ENCODE peak calls at places on chromosome 14, in eight cellular contexts. Y is neural crest cell, N is cardiac muscle cell, D is stomach, M is Calu3, B is LNCaP clone FGC, H is foreskin fibroblast, P is cardiac fibroblast. C is an unnamed sample.

GRCh38 chr14:51488569-51489220 is 163.0 kb upstream of the FRMD6 start:
- DNase-seq in Y (no peak), N (no peak), D (no peak), M (no peak), B (no peak), H (peak), P (no peak), C (no peak)

GRCh38 chr14:89372156-89372555 is 44.9 kb downstream of the FOXN3 start:
- DNase-seq in Y (no peak), N (no peak), D (no peak), M (no peak), B (no peak), H (peak), P (peak), C (no peak)

GRCh38 chr14:57066887-57067513 is 201.7 kb downstream of the EXOC5 start:
- DNase-seq in Y (peak), N (peak), D (peak), M (peak), B (no peak), H (peak), P (peak), C (peak)

GRCh38 chr14:91004987-91005386 is 55.5 kb downstream of the RPS6KA5 start:
- DNase-seq in Y (no peak), N (no peak), D (no peak), M (no peak), B (no peak), H (no peak), P (no peak), C (no peak)

GRCh38 chr14:96042218-96042930 is 3.2 kb downstream of the C14orf132 start:
- DNase-seq in Y (no peak), N (no peak), D (no peak), M (no peak), B (no peak), H (peak), P (peak), C (no peak)

GRCh38 chr14:26293909-26294308 is 303.9 kb downstream of the NOVA1 start:
- DNase-seq in Y (no peak), N (no peak), D (no peak), M (no peak), B (peak), H (no peak), P (no peak), C (no peak)

GRCh38 chr14:103897075-103897947 is 30.9 kb upstream of the TDRD9 start:
- DNase-seq in Y (no peak), N (no peak), D (peak), M (peak), B (no peak), H (no peak), P (no peak), C (no peak)

GRCh38 chr14:102951034-102951433 is 28.6 kb downstream of the AMN start:
- DNase-seq in Y (no peak), N (no peak), D (no peak), M (no peak), B (no peak), H (no peak), P (no peak), C (no peak)

GRCh38 chr14:61331992-61332657 is 10.7 kb downstream of the PRKCH start:
- DNase-seq in Y (no peak), N (no peak), D (no peak), M (no peak), B (no peak), H (no peak), P (no peak), C (no peak)

GRCh38 chr14:103105580-103106168 is 11.1 kb downstream of the EXOC3L4 start:
- DNase-seq in Y (no peak), N (no peak), D (no peak), M (peak), B (peak), H (peak), P (no peak), C (no peak)

GRCh38 chr14:54754116-54754622 is 148.5 kb downstream of the GCH1 start:
- DNase-seq in Y (no peak), N (no peak), D (no peak), M (no peak), B (no peak), H (no peak), P (no peak), C (no peak)

GRCh38 chr14:57834961-57835360 is 30.9 kb downstream of the SLC35F4 start:
- DNase-seq in Y (no peak), N (no peak), D (no peak), M (no peak), B (no peak), H (no peak), P (no peak), C (no peak)

GRCh38 chr14:22962061-22962676 is 5.3 kb upstream of the HAUS4 start:
- DNase-seq in Y (no peak), N (no peak), D (no peak), M (no peak), B (no peak), H (no peak), P (no peak), C (no peak)

GRCh38 chr14:65958664-65959562 is 527.3 kb upstream of the CCDC196 start:
- DNase-seq in Y (no peak), N (peak), D (no peak), M (no peak), B (no peak), H (peak), P (peak), C (no peak)

GRCh38 chr14:104112113-104112505 is 26.3 kb upstream of the KIF26A start:
- DNase-seq in Y (no peak), N (no peak), D (peak), M (no peak), B (no peak), H (no peak), P (no peak), C (no peak)

GRCh38 chr14:35391388-35391710 is 13.2 kb downstream of the NFKBIA start:
- DNase-seq in Y (no peak), N (no peak), D (no peak), M (no peak), B (no peak), H (no peak), P (no peak), C (no peak)

GRCh38 chr14:70660967-70661871 is 19.5 kb downstream of the TTC9 start:
- DNase-seq in Y (no peak), N (no peak), D (peak), M (peak), B (no peak), H (no peak), P (no peak), C (no peak)

GRCh38 chr14:65169351-65169750 is 67.0 kb upstream of the MAX start:
- DNase-seq in Y (no peak), N (no peak), D (no peak), M (no peak), B (no peak), H (peak), P (peak), C (no peak)

GRCh38 chr14:45249847-45250575 is 3.0 kb downstream of the MIS18BP1 start:
- DNase-seq in Y (no peak), N (no peak), D (no peak), M (no peak), B (no peak), H (peak), P (peak), C (no peak)

GRCh38 chr14:96056509-96057422 is 17.6 kb downstream of the C14orf132 start:
- DNase-seq in Y (no peak), N (no peak), D (peak), M (peak), B (no peak), H (no peak), P (no peak), C (no peak)

GRCh38 chr14:23669441-23669840 is 33.3 kb downstream of the DHRS2 start:
- DNase-seq in Y (no peak), N (no peak), D (no peak), M (no peak), B (no peak), H (no peak), P (no peak), C (no peak)

GRCh38 chr14:90848944-90849731 is 32.9 kb upstream of the TTC7B start:
- DNase-seq in Y (no peak), N (no peak), D (no peak), M (no peak), B (no peak), H (no peak), P (no peak), C (no peak)

GRCh38 chr14:64800000-64800399 is 79.7 kb downstream of the SPTB start:
- DNase-seq in Y (no peak), N (peak), D (peak), M (peak), B (peak), H (peak), P (peak), C (no peak)

GRCh38 chr14:63224196-63224595 is 20.0 kb downstream of the RHOJ start:
- DNase-seq in Y (no peak), N (peak), D (no peak), M (no peak), B (no peak), H (no peak), P (no peak), C (no peak)

GRCh38 chr14:65198346-65198745 is 96.0 kb upstream of the MAX start:
- DNase-seq in Y (no peak), N (peak), D (no peak), M (no peak), B (no peak), H (no peak), P (no peak), C (no peak)

GRCh38 chr14:65252471-65253255 is 150.3 kb upstream of the MAX start:
- DNase-seq in Y (no peak), N (no peak), D (no peak), M (no peak), B (no peak), H (no peak), P (no peak), C (no peak)

GRCh38 chr14:61997146-61997545 is 234.9 kb downstream of the SNAPC1 start:
- DNase-seq in Y (no peak), N (no peak), D (no peak), M (no peak), B (no peak), H (peak), P (no peak), C (no peak)

GRCh38 chr14:103022669-103023044 is 34.7 kb downstream of the CDC42BPB start:
- DNase-seq in Y (no peak), N (no peak), D (no peak), M (no peak), B (no peak), H (no peak), P (no peak), C (no peak)

GRCh38 chr14:73759183-73759713 is 45.1 kb upstream of the PNMA1 start:
- DNase-seq in Y (peak), N (peak), D (peak), M (peak), B (no peak), H (peak), P (peak), C (peak)

DNA sequence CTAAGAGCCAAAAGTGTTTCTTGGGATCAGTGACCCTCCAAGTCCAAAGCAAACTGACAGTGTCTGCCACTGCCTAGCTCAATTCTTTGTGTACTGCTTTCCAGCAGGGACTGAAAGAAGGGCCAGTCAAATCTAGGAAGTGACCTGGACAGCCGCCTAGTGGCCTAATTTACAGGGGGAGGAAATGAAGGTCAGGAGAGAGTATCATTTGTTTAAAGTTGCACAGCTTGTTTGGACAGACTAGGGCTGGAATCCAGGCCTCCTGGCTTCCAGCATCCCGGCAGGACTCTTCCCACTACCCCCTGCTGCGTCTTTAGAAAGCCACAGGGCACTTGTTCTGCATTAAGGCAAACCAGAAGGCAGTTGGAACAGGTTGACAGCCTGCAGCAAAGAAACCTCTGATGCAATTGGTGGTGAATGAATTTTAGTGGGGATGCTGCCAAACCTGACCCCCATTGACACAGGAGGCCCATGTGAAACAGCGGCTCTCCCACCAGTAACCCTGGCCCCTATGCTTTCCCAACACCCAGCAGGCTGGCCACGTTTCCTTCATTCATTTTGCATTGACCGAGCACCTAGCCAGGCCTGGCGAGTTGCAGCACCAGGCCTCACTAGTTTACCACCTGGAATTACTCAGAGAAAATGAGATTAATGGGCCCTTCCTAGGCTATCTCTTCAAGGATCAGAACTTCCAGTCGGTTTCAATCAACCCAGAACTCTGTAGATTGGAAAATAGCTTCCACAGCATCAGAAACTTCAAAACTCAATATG is 28.2 kb downstream of the GALNT16 start:
- DNase-seq in Y (peak), N (peak), D (peak), M (peak), B (peak), H (peak), P (peak), C (no peak)
- TF ChIP-seq CTCF in Y (peak), N (peak), D (peak), M (no peak), B (peak), H (peak), P (peak), C (peak)

GRCh38 chr14:78414172-78414571 is 244.0 kb downstream of the NRXN3 start:
- DNase-seq in Y (no peak), N (no peak), D (no peak), M (no peak), B (no peak), H (no peak), P (no peak), C (no peak)

GRCh38 chr14:78412475-78412874 is 242.3 kb downstream of the NRXN3 start:
- DNase-seq in Y (no peak), N (no peak), D (no peak), M (no peak), B (no peak), H (no peak), P (no peak), C (no peak)

DNA sequence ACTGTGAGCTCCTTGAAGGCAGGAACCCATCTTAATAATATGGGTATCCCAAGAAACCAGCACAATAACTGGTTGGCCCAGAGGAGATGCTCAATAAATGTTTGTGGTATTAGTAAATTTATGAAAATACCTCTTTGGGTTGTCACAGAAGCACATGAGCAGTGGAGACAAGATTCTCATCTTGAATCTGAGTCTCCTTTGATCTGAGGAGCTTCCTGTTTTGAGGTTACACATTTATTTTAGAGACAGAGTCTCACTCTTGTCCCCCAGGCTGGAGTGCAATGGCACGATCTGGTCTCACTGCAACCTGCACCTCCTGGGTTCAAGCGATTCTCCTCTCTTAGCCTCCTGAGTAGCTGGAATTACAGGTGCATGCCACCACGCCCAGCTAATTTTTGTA is 247.4 kb downstream of the NRXN3 start:
- DNase-seq in Y (no peak), N (no peak), D (no peak), M (no peak), B (no peak), H (no peak), P (no peak), C (no peak)
- TF ChIP-seq CTCF in Y (no peak), N (no peak), D (no peak), M (no peak), B (no peak), H (no peak), P (no peak), C (no peak)

GRCh38 chr14:99769123-99769522 is 24.1 kb upstream of the EML1 start:
- DNase-seq in Y (no peak), N (no peak), D (no peak), M (no peak), B (no peak), H (no peak), P (no peak), C (no peak)

GRCh38 chr14:99772371-99773283 is 20.6 kb upstream of the EML1 start:
- DNase-seq in Y (no peak), N (no peak), D (no peak), M (no peak), B (no peak), H (peak), P (no peak), C (no peak)

GRCh38 chr14:99773496-99774203 is 19.6 kb upstream of the EML1 start:
- DNase-seq in Y (no peak), N (no peak), D (no peak), M (no peak), B (no peak), H (no peak), P (no peak), C (no peak)

GRCh38 chr14:99768381-99768780 is 24.8 kb upstream of the EML1 start:
- DNase-seq in Y (no peak), N (peak), D (no peak), M (no peak), B (no peak), H (no peak), P (peak), C (no peak)

DNA sequence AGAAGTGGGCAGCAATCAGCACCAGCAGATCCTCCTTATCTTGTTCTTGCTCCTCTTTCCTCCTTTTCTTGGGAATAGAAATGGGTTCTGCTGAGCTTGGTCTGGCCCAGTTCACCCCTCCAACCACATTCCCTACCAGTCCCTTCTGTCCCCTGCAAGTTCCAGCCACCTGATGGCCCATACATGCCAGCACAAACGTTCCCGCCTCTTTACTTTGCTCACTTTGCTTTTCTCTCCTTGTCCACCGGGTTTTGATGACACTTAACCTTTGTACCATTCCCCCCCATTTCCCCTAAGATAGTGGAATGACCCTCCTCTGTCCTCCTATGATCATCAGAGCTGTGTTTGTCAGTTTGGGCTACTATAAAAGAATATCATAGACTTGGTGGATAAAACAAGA is 23.4 kb upstream of the EML1 start:
- DNase-seq in Y (no peak), N (no peak), D (no peak), M (no peak), B (no peak), H (no peak), P (no peak), C (no peak)
- TF ChIP-seq CTCF in Y (no peak), N (no peak), D (no peak), M (no peak), B (no peak), H (no peak), P (no peak), C (no peak)

DNA sequence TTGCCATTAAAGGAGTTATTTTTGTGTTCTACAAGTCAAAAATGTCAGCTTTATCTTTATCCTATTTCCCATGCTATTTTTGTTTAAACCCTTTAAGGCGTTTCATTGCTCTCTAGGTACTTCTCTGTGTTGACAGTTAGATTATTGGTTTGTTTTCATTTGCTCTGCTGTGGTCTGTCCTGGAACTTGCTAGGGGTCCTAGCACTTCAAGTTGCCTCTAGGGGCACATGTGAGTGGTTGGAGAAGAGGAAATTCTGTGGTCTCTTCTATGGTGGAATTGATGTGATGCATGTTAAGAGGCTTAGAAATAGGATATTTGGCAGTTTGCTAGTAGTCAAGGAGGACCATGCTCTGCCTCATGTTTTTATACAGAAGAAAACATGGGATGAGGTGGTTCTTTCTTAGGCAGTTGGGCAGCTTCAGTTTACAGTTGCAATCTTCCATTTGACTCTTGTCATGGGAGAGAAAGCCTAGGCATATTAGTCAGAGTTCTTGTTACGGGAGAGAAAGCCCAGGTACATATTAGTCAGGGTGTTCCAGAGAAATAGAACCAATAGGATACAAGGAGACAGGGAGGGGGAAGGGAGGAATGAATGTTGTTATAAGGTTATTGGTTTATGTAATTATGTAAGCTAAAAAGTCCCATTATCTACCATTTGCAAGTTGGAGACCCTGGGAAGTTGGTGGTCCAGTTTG is 14.4 kb downstream of the TTLL5 start:
- DNase-seq in Y (no peak), N (peak), D (no peak), M (no peak), B (no peak), H (no peak), P (no peak), C (no peak)
- TF ChIP-seq CTCF in Y (peak), N (peak), D (no peak), M (no peak), B (no peak), H (no peak), P (no peak), C (peak)

GRCh38 chr14:100047600-100047999 is 17.6 kb upstream of the EVL start:
- DNase-seq in Y (no peak), N (no peak), D (no peak), M (no peak), B (no peak), H (no peak), P (no peak), C (no peak)

GRCh38 chr14:100048786-100049185 is 16.4 kb upstream of the EVL start:
- DNase-seq in Y (no peak), N (no peak), D (no peak), M (no peak), B (no peak), H (no peak), P (no peak), C (no peak)

GRCh38 chr14:100042328-100042727 is 22.9 kb upstream of the EVL start:
- DNase-seq in Y (no peak), N (no peak), D (no peak), M (no peak), B (no peak), H (no peak), P (no peak), C (no peak)

GRCh38 chr14:100049220-100049619 is 16.0 kb upstream of the EVL start:
- DNase-seq in Y (no peak), N (no peak), D (no peak), M (no peak), B (no peak), H (peak), P (peak), C (no peak)

GRCh38 chr14:100045687-100046344 is 19.4 kb upstream of the EVL start:
- DNase-seq in Y (no peak), N (no peak), D (no peak), M (no peak), B (no peak), H (peak), P (no peak), C (no peak)
- TF ChIP-seq CTCF in Y (no peak), N (no peak), D (no peak), M (no peak), B (no peak), H (no peak), P (no peak), C (no peak)

GRCh38 chr14:100902295-100902694 is 1.2 kb downstream of the RTL1 start:
- DNase-seq in Y (no peak), N (peak), D (no peak), M (no peak), B (no peak), H (no peak), P (no peak), C (no peak)

GRCh38 chr14:100901391-100902183 is 1.9 kb downstream of the RTL1 start:
- DNase-seq in Y (no peak), N (no peak), D (no peak), M (no peak), B (no peak), H (no peak), P (no peak), C (no peak)

GRCh38 chr14:100898935-100899840 is 4.3 kb downstream of the RTL1 start:
- DNase-seq in Y (no peak), N (no peak), D (no peak), M (no peak), B (no peak), H (no peak), P (no peak), C (no peak)

GRCh38 chr14:100899841-100900771 is 3.4 kb downstream of the RTL1 start:
- DNase-seq in Y (no peak), N (peak), D (no peak), M (no peak), B (no peak), H (no peak), P (no peak), C (no peak)

GRCh38 chr14:100900837-100901390 is 2.6 kb downstream of the RTL1 start:
- DNase-seq in Y (peak), N (peak), D (no peak), M (peak), B (no peak), H (no peak), P (no peak), C (peak)
- TF ChIP-seq CTCF in Y (peak), N (peak), D (no peak), M (no peak), B (peak), H (peak), P (no peak), C (peak)

C was measured in progenitor cell of endocrine pancreas.